ENCODE peak calls at places on chromosomes 6 and 20, in nine cellular contexts. C is heart left ventricle, U is endothelial cell, L is H1, F is mammary epithelial cell, Z is colonic mucosa, M is cardiac fibroblast, R is cardiac muscle cell, Q is fibroblast of pulmonary artery. I is an unnamed sample.

GRCh38 chr6:137678451-137678850 is 184.3 kb upstream of the OLIG3 start:
- DNase-seq in C (no peak), U (no peak), L (no peak), F (no peak), Z (no peak), M (no peak), R (no peak), Q (no peak), I (no peak)

GRCh38 chr6:3627501-3627900 is 124.0 kb downstream of the PXDC1 start:
- DNase-seq in C (no peak), U (no peak), L (peak), F (no peak), Z (no peak), M (no peak), R (no peak), Q (no peak), I (no peak)

GRCh38 chr20:35776513-35777101 is 4.8 kb downstream of the PHF20 start:
- DNase-seq in C (peak), U (no peak), L (no peak), F (peak), Z (peak), M (peak), R (peak), Q (peak), I (no peak)

GRCh38 chr6:2403546-2403945 is 158.1 kb upstream of the GMDS start:
- DNase-seq in C (no peak), U (no peak), L (no peak), F (no peak), Z (peak), M (no peak), R (no peak), Q (no peak), I (no peak)

GRCh38 chr6:1604991-1605821 is 4.5 kb upstream of the FOXC1 start:
- DNase-seq in C (no peak), U (peak), L (no peak), F (no peak), Z (no peak), M (no peak), R (no peak), Q (no peak), I (no peak)

GRCh38 chr6:16901777-16902176 is 140.5 kb upstream of the ATXN1 start:
- DNase-seq in C (peak), U (no peak), L (no peak), F (peak), Z (peak), M (peak), R (peak), Q (peak), I (no peak)

GRCh38 chr6:16766043-16766521 is 4.8 kb upstream of the ATXN1 start:
- DNase-seq in C (no peak), U (no peak), L (no peak), F (peak), Z (no peak), M (peak), R (no peak), Q (peak), I (no peak)

GRCh38 chr20:7285918-7286556 is 518.6 kb downstream of the BMP2 start:
- DNase-seq in C (peak), U (peak), L (peak), F (peak), Z (peak), M (peak), R (peak), Q (peak), I (peak)

GRCh38 chr6:142853244-142854180 is 91.5 kb downstream of the HIVEP2 start:
- DNase-seq in C (no peak), U (no peak), L (no peak), F (peak), Z (no peak), M (no peak), R (no peak), Q (no peak), I (no peak)

GRCh38 chr6:41896280-41896679 is 1.1 kb upstream of the USP49 start:
- DNase-seq in C (no peak), U (no peak), L (no peak), F (no peak), Z (no peak), M (no peak), R (no peak), Q (no peak), I (no peak)

DNA sequence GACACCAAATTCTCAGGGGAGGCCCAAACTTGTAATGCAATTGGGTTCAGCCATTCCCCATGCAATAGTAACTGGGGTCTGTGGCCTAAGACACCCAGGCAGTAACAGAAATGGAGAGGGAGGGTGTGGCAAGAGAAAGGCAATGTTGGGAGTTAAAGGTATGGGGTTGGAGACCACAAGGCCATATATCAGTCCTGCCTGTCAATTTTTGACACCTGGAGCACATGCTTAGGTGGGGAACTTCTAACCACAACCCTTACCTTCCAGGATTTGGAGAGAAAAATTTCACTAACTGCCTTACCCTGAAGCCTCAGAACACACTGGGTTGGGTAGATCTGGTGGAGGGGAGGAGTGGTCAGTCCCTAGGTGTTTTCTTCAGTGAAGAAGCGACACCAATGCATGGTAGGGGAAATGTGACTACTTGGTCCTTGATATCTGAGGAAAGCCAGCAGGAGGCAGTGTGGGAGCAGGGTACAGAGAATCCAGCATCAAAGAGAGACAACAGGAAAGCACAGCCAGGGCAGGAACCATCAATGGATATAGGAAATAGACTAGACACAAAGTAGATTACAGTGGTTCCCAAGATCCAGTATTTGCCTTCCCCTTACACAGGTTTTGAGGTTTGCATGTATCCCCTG is 6.8 kb upstream of the USP49 start:
- DNase-seq in C (no peak), U (peak), L (peak), F (no peak), Z (peak), M (peak), R (peak), Q (peak), I (peak)
- TF ChIP-seq CTCF in C (peak), U (peak), L (peak), F (peak), Z (no peak), M (peak), R (peak), Q (peak), I (peak)

GRCh38 chr6:169720207-169720855 is 4.0 kb downstream of the PHF10 start:
- DNase-seq in C (no peak), U (no peak), L (no peak), F (no peak), Z (no peak), M (no peak), R (no peak), Q (no peak), I (no peak)
- TF ChIP-seq CTCF in C (no peak), U (no peak), L (peak), F (peak), Z (no peak), M (no peak), R (no peak), Q (peak), I (no peak)

GRCh38 chr20:45119556-45120266 is 4.6 kb downstream of the WFDC12 start:
- DNase-seq in C (no peak), U (no peak), L (no peak), F (no peak), Z (no peak), M (no peak), R (no peak), Q (no peak), I (no peak)

GRCh38 chr20:45128066-45128465 is 3.8 kb upstream of the WFDC12 start:
- DNase-seq in C (no peak), U (no peak), L (no peak), F (peak), Z (no peak), M (no peak), R (no peak), Q (no peak), I (no peak)

GRCh38 chr20:45121388-45121787 is 2.9 kb downstream of the WFDC12 start:
- DNase-seq in C (no peak), U (no peak), L (no peak), F (no peak), Z (no peak), M (no peak), R (no peak), Q (no peak), I (no peak)

DNA sequence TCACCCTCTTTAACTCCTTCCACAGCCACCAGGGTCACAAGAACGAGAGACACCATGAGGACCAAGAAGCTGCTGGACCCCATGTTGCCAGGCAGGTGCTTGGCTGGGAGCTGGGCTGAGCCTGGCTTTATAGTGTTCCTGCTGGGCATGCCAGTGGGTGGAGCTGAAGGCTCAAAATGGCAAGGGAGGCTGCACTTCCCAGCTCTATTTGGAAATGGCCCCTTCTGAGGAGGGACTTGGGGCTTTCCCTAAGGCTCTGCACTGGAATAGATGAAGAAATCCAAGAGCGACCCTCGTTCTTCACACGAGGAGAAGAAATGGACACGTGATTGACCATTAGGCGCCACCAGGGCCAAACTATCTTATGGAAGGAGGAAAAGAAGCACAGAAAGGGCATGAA is at the start of gene WFDC12:
- DNase-seq in C (no peak), U (no peak), L (no peak), F (no peak), Z (no peak), M (no peak), R (no peak), Q (no peak), I (no peak)
- TF ChIP-seq CTCF in C (no peak), U (no peak), L (no peak), F (no peak), Z (no peak), M (no peak), R (no peak), Q (no peak), I (no peak)

DNA sequence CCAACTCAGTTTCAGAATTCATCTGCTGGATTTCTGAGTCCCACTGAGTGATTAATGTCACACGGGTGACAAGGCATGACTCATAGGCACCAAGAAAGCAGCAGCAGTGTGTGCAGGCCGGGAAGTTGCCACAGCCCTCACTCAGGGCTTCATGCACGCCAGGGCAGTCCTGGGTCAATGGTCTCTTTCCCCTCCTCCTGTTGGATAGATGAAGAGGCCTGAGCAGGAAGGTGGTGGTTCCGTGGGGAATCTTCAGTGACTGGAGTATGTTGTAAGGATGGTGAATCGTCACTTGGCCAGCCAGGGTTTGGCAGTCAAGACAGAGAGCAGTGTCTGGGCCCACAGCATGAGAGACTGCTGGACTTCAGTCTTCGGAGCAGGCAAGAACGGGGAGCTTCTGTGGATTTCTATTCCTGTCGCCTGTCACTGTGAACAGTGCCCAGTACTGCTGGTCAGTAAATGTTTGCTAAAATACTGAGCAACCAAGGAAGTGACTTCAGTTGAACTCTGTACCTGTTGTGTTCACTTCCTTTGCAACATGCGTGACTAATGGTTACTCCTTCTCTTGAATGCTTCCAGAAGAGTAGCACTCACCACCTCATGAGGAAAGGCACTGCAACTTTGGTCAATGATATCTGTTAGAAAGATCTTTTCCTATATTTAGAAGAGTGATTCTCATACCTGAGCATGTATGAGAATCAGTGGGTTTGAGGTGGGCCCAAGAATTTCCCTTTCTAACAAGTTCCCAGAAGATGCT is 62.0 kb upstream of the CD93 start:
- DNase-seq in C (peak), U (no peak), L (no peak), F (peak), Z (peak), M (peak), R (peak), Q (peak), I (peak)
- TF ChIP-seq CTCF in C (no peak), U (no peak), L (no peak), F (no peak), Z (no peak), M (no peak), R (no peak), Q (no peak), I (no peak)

GRCh38 chr20:47377122-47377722 is 20.7 kb upstream of the ZMYND8 start:
- DNase-seq in C (no peak), U (no peak), L (no peak), F (peak), Z (no peak), M (no peak), R (no peak), Q (no peak), I (no peak)
- TF ChIP-seq CTCF in C (no peak), U (no peak), L (peak), F (peak), Z (no peak), M (no peak), R (no peak), Q (no peak), I (no peak)

DNA sequence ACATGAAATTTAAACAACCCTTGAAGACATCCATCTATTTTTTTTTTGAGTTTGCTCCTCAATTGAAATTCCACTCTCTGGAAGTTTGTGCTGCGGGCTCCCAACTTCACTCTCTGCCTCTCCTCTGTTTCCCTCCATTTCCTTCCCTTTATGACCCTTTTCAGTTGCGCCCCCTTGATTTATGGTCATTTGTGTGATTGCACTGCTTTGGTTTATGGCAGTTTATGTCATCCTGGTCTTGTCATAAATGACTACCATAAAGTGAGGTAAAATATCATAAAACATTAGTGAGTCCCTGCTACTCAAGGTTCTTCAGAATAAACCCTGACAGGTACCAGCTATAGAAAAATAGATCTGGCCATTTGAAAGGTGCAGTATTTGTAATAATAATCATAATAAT is 348.3 kb upstream of the ZFP64 start:
- DNase-seq in C (no peak), U (no peak), L (no peak), F (no peak), Z (peak), M (no peak), R (no peak), Q (no peak), I (no peak)
- TF ChIP-seq CTCF in C (no peak), U (no peak), L (peak), F (no peak), Z (no peak), M (no peak), R (no peak), Q (no peak), I (no peak)

GRCh38 chr6:30717129-30717844 is at the start of gene MDC1:
- DNase-seq in C (peak), U (peak), L (peak), F (peak), Z (peak), M (peak), R (peak), Q (peak), I (peak)
- TF ChIP-seq CTCF in C (peak), U (peak), L (peak), F (no peak), Z (no peak), M (peak), R (peak), Q (peak), I (no peak)

GRCh38 chr6:15480546-15480945 is 182.3 kb downstream of the DTNBP1 start:
- DNase-seq in C (no peak), U (no peak), L (no peak), F (no peak), Z (no peak), M (no peak), R (no peak), Q (no peak), I (no peak)
- TF ChIP-seq CTCF in C (no peak), U (no peak), L (no peak), F (no peak), Z (no peak), M (no peak), R (no peak), Q (no peak), I (no peak)

DNA sequence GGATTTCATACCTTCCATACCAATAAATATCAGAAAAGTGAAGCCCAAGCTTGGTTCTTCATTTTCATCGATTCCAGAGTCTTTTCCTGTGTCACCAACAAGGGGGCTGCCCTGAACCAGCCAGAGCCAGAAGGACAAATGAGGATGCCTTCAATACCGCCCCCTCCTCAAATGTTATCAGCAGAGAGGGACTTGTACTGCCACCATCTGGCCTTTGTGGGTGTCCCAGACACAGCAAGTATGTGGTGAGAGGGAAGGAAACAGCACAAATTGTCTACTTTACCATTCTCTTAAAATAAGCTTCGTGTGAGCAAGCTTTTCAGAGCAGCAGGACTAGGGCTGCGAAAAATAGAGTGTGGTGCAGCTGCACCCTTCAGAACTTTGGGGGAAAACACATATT is 165.3 kb downstream of the SOBP start:
- DNase-seq in C (no peak), U (peak), L (no peak), F (no peak), Z (no peak), M (no peak), R (no peak), Q (no peak), I (no peak)
- TF ChIP-seq CTCF in C (no peak), U (peak), L (peak), F (peak), Z (no peak), M (peak), R (no peak), Q (peak), I (peak)

I was measured in GM10248.